ENCODE peak calls at places on chromosomes 13 and 19, in six cellular contexts. W is stimulated activated CD4-positive, alpha-beta T cell treated with anti-CD3 and anti-CD28 coated beads, Interleukin-15, amount 100 ng/mL, for 1 hour; N is NCI-H1417; H is NCI-H345; P is heart right ventricle; L is transverse colon. Z is an unnamed sample.
A peak's percentile ranks its signal among the peaks of the same experiment; 100 is the strongest.

GRCh38 chr19:35000338-35000646 is 169 bp downstream of the GRAMD1A start:
- DNase-seq in N (no peak), W (no peak), L (no peak), P (no peak), H (no peak), Z (no peak)

GRCh38 chr13:109256866-109257760 is 529.3 kb downstream of the IRS2 start:
- DNase-seq in H (no peak), P (no peak), N (no peak), W (no peak), L (no peak), Z (no peak)

GRCh38 chr13:93345642-93346220 is 119.1 kb downstream of the GPC6 start:
- DNase-seq in L (no peak), P (no peak), H (no peak), W (no peak), N (no peak), Z (no peak)

GRCh38 chr13:29753593-29754485 is 96.6 kb downstream of the UBL3 start:
- DNase-seq in H (no peak), P (no peak), L (no peak), W (no peak), N (no peak), Z (no peak)

GRCh38 chr19:51333836-51334460 is 8.0 kb downstream of the VSIG10L start:
- DNase-seq in H (no peak), L (no peak), P (no peak), W (no peak), N (no peak), Z (no peak)

GRCh38 chr19:45145270-45146189 is 15.3 kb downstream of the NKPD1 start:
- DNase-seq in L (no peak), W (no peak), P (no peak), H (no peak), N (no peak), Z (no peak)

GRCh38 chr19:41848666-41849065 is 3.8 kb downstream of the DMRTC2 start:
- DNase-seq in P (no peak), H (no peak), N (no peak), L (no peak), W (no peak), Z (no peak)

GRCh38 chr13:71864094-71864980 is 2.7 kb downstream of the DACH1 start:
- DNase-seq in H (peak; percentile 58), N (peak; percentile 93), W (no peak), P (peak; percentile 65), L (peak; percentile 81), Z (peak; percentile 53)

GRCh38 chr19:35178701-35179100 is 24.2 kb downstream of the FXYD5 start:
- DNase-seq in W (no peak), H (no peak), N (no peak), L (no peak), P (no peak), Z (no peak)

GRCh38 chr13:65133094-65133493 is 2097.0 kb downstream of the PCDH9 start:
- DNase-seq in W (no peak), H (no peak), P (no peak), L (no peak), N (no peak), Z (no peak)

GRCh38 chr19:44754743-44755066 is 6.2 kb downstream of the BCL3 start:
- DNase-seq in L (no peak), N (no peak), H (no peak), W (no peak), P (no peak), Z (no peak)

GRCh38 chr13:81686877-81687276 is 1346.0 kb upstream of the SPRY2 start:
- DNase-seq in L (no peak), H (peak; percentile 92), P (no peak), W (no peak), N (peak; percentile 79), Z (no peak)

GRCh38 chr13:110047511-110047910 is 259.4 kb downstream of the COL4A1 start:
- DNase-seq in L (no peak), N (peak; percentile 63), P (peak; percentile 58), W (no peak), H (peak; percentile 95), Z (no peak)